ENCODE peak calls at places on chromosomes 6 and 20, in four cellular contexts. One of them, this sample, is unnamed. For H3K27me3, the result is how much of the 10 kb centered on the place peaks cover.

GRCh38 chr6:138818496-138819194 is 22.8 kb downstream of the ECT2L start:
- DNase-seq in SJSA1: no peak
- DNase-seq in psoas muscle: no peak
- DNase-seq in CD8-positive, alpha-beta memory T cell: no peak
- DNase-seq in this sample: peak

GRCh38 chr6:90187437-90188049 is 109.1 kb downstream of the BACH2 start:
- DNase-seq in CD8-positive, alpha-beta memory T cell: no peak
- DNase-seq in psoas muscle: no peak
- DNase-seq in SJSA1: no peak
- DNase-seq in this sample: no peak

GRCh38 chr6:162046324-162046723 is 681.2 kb downstream of the PRKN start:
- DNase-seq in CD8-positive, alpha-beta memory T cell: no peak
- DNase-seq in SJSA1: no peak
- DNase-seq in psoas muscle: no peak
- DNase-seq in this sample: no peak

GRCh38 chr6:137206562-137206961 is 12.6 kb downstream of the IFNGR1 start:
- DNase-seq in CD8-positive, alpha-beta memory T cell: no peak
- DNase-seq in SJSA1: no peak
- DNase-seq in psoas muscle: no peak
- DNase-seq in this sample: no peak

GRCh38 chr6:41724638-41725501 is 10.5 kb downstream of the TFEB start:
- DNase-seq in SJSA1: no peak
- DNase-seq in CD8-positive, alpha-beta memory T cell: no peak
- DNase-seq in psoas muscle: no peak
- DNase-seq in this sample: no peak

GRCh38 chr20:64155258-64156135 is 8.8 kb upstream of the MYT1 start:
- DNase-seq in CD8-positive, alpha-beta memory T cell: no peak
- DNase-seq in psoas muscle: no peak
- DNase-seq in SJSA1: no peak
- DNase-seq in this sample: no peak

GRCh38 chr6:32085759-32086458 is 23.2 kb downstream of the TNXB start:
- DNase-seq in psoas muscle: no peak
- DNase-seq in CD8-positive, alpha-beta memory T cell: no peak
- DNase-seq in SJSA1: no peak
- DNase-seq in this sample: no peak

GRCh38 chr20:32541917-32542615 is 43.1 kb downstream of the NOL4L start:
- DNase-seq in CD8-positive, alpha-beta memory T cell: no peak
- DNase-seq in SJSA1: no peak
- DNase-seq in psoas muscle: no peak
- DNase-seq in this sample: no peak

GRCh38 chr6:12101048-12101447 is 88.9 kb downstream of the HIVEP1 start:
- DNase-seq in SJSA1: no peak
- DNase-seq in psoas muscle: no peak
- DNase-seq in CD8-positive, alpha-beta memory T cell: no peak
- DNase-seq in this sample: no peak

GRCh38 chr6:12229332-12229731 is 60.8 kb upstream of the EDN1 start:
- DNase-seq in psoas muscle: no peak
- DNase-seq in CD8-positive, alpha-beta memory T cell: no peak
- DNase-seq in SJSA1: no peak
- DNase-seq in this sample: no peak

GRCh38 chr6:70709826-70710225 is 42.1 kb downstream of the SMAP1 start:
- DNase-seq in SJSA1: no peak
- DNase-seq in CD8-positive, alpha-beta memory T cell: no peak
- DNase-seq in psoas muscle: no peak
- DNase-seq in this sample: no peak

GRCh38 chr20:35702824-35703695 is 3.9 kb downstream of the ROMO1 start:
- DNase-seq in CD8-positive, alpha-beta memory T cell: no peak
- DNase-seq in SJSA1: peak
- DNase-seq in psoas muscle: no peak
- DNase-seq in this sample: no peak

GRCh38 chr6:139429559-139430150 is 55.2 kb upstream of the CITED2 start:
- DNase-seq in CD8-positive, alpha-beta memory T cell: no peak
- DNase-seq in SJSA1: no peak
- DNase-seq in psoas muscle: no peak
- DNase-seq in this sample: no peak

GRCh38 chr6:3088446-3088845 is 20.2 kb downstream of the RIPK1 start:
- DNase-seq in CD8-positive, alpha-beta memory T cell: no peak
- DNase-seq in SJSA1: no peak
- DNase-seq in psoas muscle: peak
- DNase-seq in this sample: no peak

GRCh38 chr20:4195499-4195898 is 180.1 kb upstream of the RNF24 start:
- DNase-seq in SJSA1: no peak
- DNase-seq in CD8-positive, alpha-beta memory T cell: no peak
- DNase-seq in psoas muscle: no peak
- DNase-seq in this sample: peak

GRCh38 chr6:7673063-7673536 is 52.8 kb upstream of the BMP6 start:
- DNase-seq in psoas muscle: peak
- DNase-seq in SJSA1: peak
- DNase-seq in CD8-positive, alpha-beta memory T cell: no peak
- DNase-seq in this sample: peak

GRCh38 chr6:43026365-43026764 is 4.9 kb downstream of the RRP36 start:
- DNase-seq in SJSA1: no peak
- DNase-seq in CD8-positive, alpha-beta memory T cell: no peak
- DNase-seq in psoas muscle: no peak
- DNase-seq in this sample: no peak

GRCh38 chr6:5705256-5705655 is 301.5 kb downstream of the NRN1 start:
- DNase-seq in CD8-positive, alpha-beta memory T cell: no peak
- DNase-seq in psoas muscle: no peak
- DNase-seq in SJSA1: no peak
- DNase-seq in this sample: no peak

GRCh38 chr6:32718879-32719278 is 22.3 kb upstream of the HLA-DQA2 start:
- DNase-seq in SJSA1: no peak
- DNase-seq in CD8-positive, alpha-beta memory T cell: no peak
- DNase-seq in psoas muscle: no peak
- DNase-seq in this sample: no peak

GRCh38 chr20:17580905-17581304 is 11.0 kb downstream of the DSTN start:
- DNase-seq in SJSA1: no peak
- DNase-seq in CD8-positive, alpha-beta memory T cell: no peak
- DNase-seq in psoas muscle: no peak
- DNase-seq in this sample: no peak

GRCh38 chr6:133799043-133799442 is 89.9 kb upstream of the TCF21 start:
- DNase-seq in psoas muscle: no peak
- DNase-seq in CD8-positive, alpha-beta memory T cell: no peak
- DNase-seq in SJSA1: no peak
- DNase-seq in this sample: no peak
- H3K27me3 ChIP-seq in psoas muscle: under half
- H3K27me3 ChIP-seq in CD8-positive, alpha-beta memory T cell: under half
- H3K27me3 ChIP-seq in SJSA1: under half
- H3K27me3 ChIP-seq in this sample: under half

GRCh38 chr6:51818520-51819022 is 268.8 kb downstream of the PKHD1 start:
- DNase-seq in psoas muscle: no peak
- DNase-seq in SJSA1: no peak
- DNase-seq in CD8-positive, alpha-beta memory T cell: no peak
- DNase-seq in this sample: no peak
- H3K27me3 ChIP-seq in psoas muscle: under half
- H3K27me3 ChIP-seq in SJSA1: under half
- H3K27me3 ChIP-seq in CD8-positive, alpha-beta memory T cell: under half
- H3K27me3 ChIP-seq in this sample: under half

GRCh38 chr6:167469655-167470054 is 144.8 kb downstream of the TTLL2 start:
- DNase-seq in CD8-positive, alpha-beta memory T cell: no peak
- DNase-seq in SJSA1: no peak
- DNase-seq in psoas muscle: no peak
- DNase-seq in this sample: no peak
- H3K27me3 ChIP-seq in CD8-positive, alpha-beta memory T cell: under half
- H3K27me3 ChIP-seq in SJSA1: under half
- H3K27me3 ChIP-seq in psoas muscle: under half
- H3K27me3 ChIP-seq in this sample: under half

DNA sequence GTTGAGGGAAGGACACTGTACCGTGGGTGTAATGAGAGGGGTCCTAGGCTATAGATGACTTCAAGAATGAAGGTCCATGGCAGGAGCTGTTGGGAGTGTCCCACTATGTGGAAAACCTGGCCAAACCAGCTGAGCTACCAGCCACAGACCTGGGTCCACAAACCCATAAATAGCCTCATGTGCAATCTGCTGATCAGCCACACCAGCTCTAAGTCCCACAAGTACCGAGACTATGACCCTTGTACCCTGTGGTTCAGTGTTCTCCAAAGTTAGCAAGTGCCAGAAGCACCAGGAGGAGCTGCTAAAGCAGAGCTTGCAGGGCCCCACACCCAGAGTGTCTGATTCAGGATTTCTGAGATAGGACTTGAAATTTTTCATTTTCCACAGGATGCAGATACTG is 57.7 kb upstream of the ZFAND3 start:
- DNase-seq in CD8-positive, alpha-beta memory T cell: no peak
- DNase-seq in psoas muscle: no peak
- DNase-seq in SJSA1: no peak
- DNase-seq in this sample: no peak
- H3K27me3 ChIP-seq in CD8-positive, alpha-beta memory T cell: under half
- H3K27me3 ChIP-seq in psoas muscle: under half
- H3K27me3 ChIP-seq in SJSA1: under half
- H3K27me3 ChIP-seq in this sample: half or more

DNA sequence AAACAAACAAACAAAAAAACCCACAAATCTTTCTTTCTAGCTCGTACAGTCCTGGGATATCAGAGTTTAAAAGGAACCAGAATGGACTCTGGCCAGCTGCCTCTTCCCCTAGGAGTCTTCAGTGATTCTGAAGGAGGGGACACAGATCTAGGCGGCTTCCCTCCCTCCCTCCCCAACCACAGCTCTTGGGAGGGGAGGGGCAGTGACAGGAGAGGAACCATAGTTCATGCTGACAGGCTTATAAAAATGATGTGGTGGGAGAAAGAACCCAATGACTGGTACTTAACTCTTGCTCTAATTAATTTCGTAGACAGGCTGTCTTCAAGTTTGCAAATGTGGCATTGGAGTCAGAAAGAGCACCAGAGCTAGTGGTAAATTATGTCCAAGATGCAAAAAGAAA is 56.0 kb downstream of the NPEPL1 start:
- DNase-seq in CD8-positive, alpha-beta memory T cell: no peak
- DNase-seq in psoas muscle: no peak
- DNase-seq in SJSA1: no peak
- DNase-seq in this sample: no peak
- H3K27me3 ChIP-seq in CD8-positive, alpha-beta memory T cell: under half
- H3K27me3 ChIP-seq in psoas muscle: under half
- H3K27me3 ChIP-seq in SJSA1: under half
- H3K27me3 ChIP-seq in this sample: under half

GRCh38 chr6:157106487-157106886 is 216.8 kb downstream of the TMEM242 start:
- DNase-seq in psoas muscle: no peak
- DNase-seq in CD8-positive, alpha-beta memory T cell: no peak
- DNase-seq in SJSA1: no peak
- DNase-seq in this sample: no peak
- H3K27me3 ChIP-seq in psoas muscle: under half
- H3K27me3 ChIP-seq in CD8-positive, alpha-beta memory T cell: under half
- H3K27me3 ChIP-seq in SJSA1: under half
- H3K27me3 ChIP-seq in this sample: under half

This sample was measured in H9.